ENCODE peak calls at places on chromosome 3, in ten cellular contexts. X is LoVo; C is CD8-positive, alpha-beta memory T cell; J is activated CD8-positive, alpha-beta memory T cell treated with anti-CD3 and anti-CD28 coated beads for 1 hour; F is activated effector memory CD4-positive, alpha-beta T cell treated with anti-CD3 and anti-CD28 coated beads, Interleukin-2, amount 50 U/mL, for 16 hours; T is GM06990; V is ovary; K is HTR-8/SVneo; D is activated T-helper 1 cell treated with anti-CD3 and anti-CD28 coated beads, Interleukin-2, amount 50 U/mL, for 16 hours; A is H9. O is an unnamed sample.

GRCh38 chr3:126481808-126482502 is 6.3 kb upstream of the ZXDC start:
- DNase-seq in J (no peak), T (no peak), C (no peak), F (no peak), X (no peak), D (no peak), A (no peak), V (peak; percentile 43), K (no peak), O (no peak)

GRCh38 chr3:120093119-120093922 is 926 bp downstream of the GSK3B start:
- DNase-seq in K (no peak), C (peak; percentile 20), X (no peak), F (peak; percentile 73), A (no peak), J (peak; percentile 14), D (no peak), T (no peak), V (peak; percentile 25), O (peak; percentile 65)

GRCh38 chr3:105606052-105606451 is 239.3 kb downstream of the ALCAM start:
- DNase-seq in D (no peak), J (no peak), X (no peak), V (no peak), K (no peak), F (no peak), A (no peak), C (no peak), T (no peak), O (no peak)

GRCh38 chr3:30640856-30641255 is 34.5 kb downstream of the TGFBR2 start:
- DNase-seq in V (no peak), A (no peak), F (no peak), T (no peak), C (no peak), D (no peak), K (no peak), X (no peak), J (no peak), O (no peak)

GRCh38 chr3:45987368-45988099 is 8.1 kb downstream of the FYCO1 start:
- DNase-seq in X (no peak), F (no peak), T (no peak), A (no peak), V (peak; percentile 76), C (no peak), K (no peak), D (no peak), J (no peak), O (no peak)

GRCh38 chr3:23240386-23240785 is 37.3 kb downstream of the UBE2E2 start:
- DNase-seq in K (no peak), A (no peak), X (no peak), D (no peak), J (no peak), F (no peak), C (no peak), T (no peak), V (no peak), O (no peak)

GRCh38 chr3:61530355-61530754 is 31.0 kb upstream of the PTPRG start:
- DNase-seq in X (peak; percentile 32), F (no peak), T (no peak), J (no peak), A (peak; percentile 36), D (no peak), K (no peak), V (no peak), C (no peak), O (no peak)

GRCh38 chr3:118804959-118805358 is 229.7 kb downstream of the IGSF11 start:
- DNase-seq in J (no peak), A (no peak), T (no peak), X (no peak), K (no peak), C (no peak), F (no peak), V (no peak), D (no peak), O (no peak)

GRCh38 chr3:89841041-89841440 is 733.6 kb downstream of the EPHA3 start:
- DNase-seq in F (no peak), C (no peak), A (no peak), V (no peak), K (no peak), J (no peak), X (no peak), T (no peak), D (no peak), O (no peak)

GRCh38 chr3:18679226-18679625 is 254.1 kb upstream of the SATB1 start:
- DNase-seq in K (no peak), C (peak; percentile 41), X (no peak), F (peak; percentile 64), T (no peak), A (no peak), J (no peak), D (no peak), V (no peak), O (no peak)

GRCh38 chr3:11705049-11705448 is 61.3 kb upstream of the VGLL4 start:
- DNase-seq in T (no peak), K (no peak), C (no peak), D (no peak), F (no peak), A (peak; percentile 41), J (no peak), V (no peak), X (no peak), O (no peak)

GRCh38 chr3:47954562-47954961 is 61.7 kb downstream of the MAP4 start:
- DNase-seq in C (no peak), J (no peak), K (no peak), F (no peak), T (no peak), V (no peak), D (no peak), X (no peak), A (no peak), O (no peak)

GRCh38 chr3:60610441-60611112 is 640.7 kb downstream of the FHIT start:
- DNase-seq in J (no peak), K (no peak), C (no peak), F (no peak), X (no peak), D (no peak), A (no peak), T (no peak), V (no peak), O (peak; percentile 8)

GRCh38 chr3:125187599-125187910 is 25.0 kb downstream of the SLC12A8 start:
- DNase-seq in T (no peak), V (no peak), K (no peak), A (no peak), J (no peak), X (no peak), C (no peak), D (no peak), F (no peak), O (no peak)

O was measured in HS-5.